ENCODE peak calls at places on chromosomes 16 and 17, in ten cellular contexts. V is stomach, O is esophagus muscularis mucosa, Z is body of pancreas, S is sigmoid colon, Q is esophagus squamous epithelium, U is uterus, K is breast epithelium, I is A549, G is suprapubic skin. D is an unnamed sample. For H3K4me1, the result is how much of the 10 kb centered on the place peaks cover.

GRCh38 chr16:48053346-48053745 is 102.4 kb downstream of the ABCC12 start:
- DNase-seq in O (no peak), V (no peak), G (no peak), S (no peak), Q (no peak), I (no peak), K (no peak), U (no peak), Z (no peak), D (no peak)

GRCh38 chr17:27898096-27898495 is 4.9 kb upstream of the LYRM9 start:
- DNase-seq in G (no peak), I (no peak), O (no peak), K (no peak), S (no peak), Z (no peak), V (no peak), U (no peak), Q (no peak), D (no peak)

GRCh38 chr16:3957344-3957980 is 76.9 kb upstream of the CREBBP start:
- DNase-seq in S (no peak), Z (no peak), G (no peak), K (no peak), O (no peak), Q (no peak), I (no peak), V (no peak), U (no peak), D (no peak)

GRCh38 chr16:54282202-54282922 is 4.2 kb downstream of the IRX3 start:
- DNase-seq in Q (no peak), Z (peak), K (peak), O (no peak), I (peak), S (no peak), V (peak), G (peak), U (no peak), D (no peak)

GRCh38 chr16:966505-966904 is 4.3 kb downstream of the LMF1 start:
- DNase-seq in G (no peak), O (no peak), Q (no peak), Z (no peak), V (no peak), S (no peak), K (no peak), I (no peak), U (no peak), D (no peak)

GRCh38 chr17:32445976-32446375 is 1.7 kb downstream of the PSMD11 start:
- DNase-seq in Z (no peak), U (no peak), O (no peak), Q (no peak), I (peak), S (no peak), K (no peak), G (no peak), V (no peak), D (no peak)

GRCh38 chr17:76408037-76408849 is 23.8 kb downstream of the SPHK1 start:
- DNase-seq in S (no peak), Q (no peak), I (peak), K (peak), O (no peak), G (no peak), Z (peak), U (no peak), V (peak), D (no peak)

GRCh38 chr17:2709173-2709661 is 2.3 kb downstream of the CLUH start:
- DNase-seq in K (peak), V (peak), G (peak), U (no peak), I (no peak), O (no peak), S (peak), Z (peak), Q (no peak), D (no peak)

GRCh38 chr16:57265850-57266530 is 18.5 kb downstream of the PLLP start:
- DNase-seq in Z (peak), K (peak), G (no peak), Q (no peak), U (peak), I (no peak), V (peak), O (no peak), S (no peak), D (no peak)

GRCh38 chr17:67863624-67864247 is 38.4 kb downstream of the BPTF start:
- DNase-seq in S (no peak), O (no peak), V (no peak), I (no peak), U (no peak), Z (no peak), K (no peak), G (no peak), Q (no peak), D (no peak)

GRCh38 chr16:20784204-20784603 is 20.4 kb downstream of the ACSM3 start:
- DNase-seq in I (no peak), Z (no peak), Q (no peak), G (no peak), U (no peak), O (no peak), V (no peak), S (no peak), K (no peak), D (no peak)

GRCh38 chr17:64171041-64171440 is 41.1 kb upstream of the ERN1 start:
- DNase-seq in Q (no peak), K (no peak), V (no peak), S (no peak), O (no peak), Z (no peak), G (no peak), I (no peak), U (no peak), D (no peak)

GRCh38 chr16:4081035-4081434 is 35.2 kb downstream of the ADCY9 start:
- DNase-seq in U (no peak), G (no peak), Q (no peak), Z (no peak), I (no peak), O (no peak), V (no peak), S (no peak), K (no peak), D (no peak)

GRCh38 chr16:4692460-4693295 is 684 bp upstream of the NUDT16L1 start:
- DNase-seq in S (peak), G (peak), I (peak), Q (no peak), U (no peak), Z (no peak), O (no peak), V (no peak), K (no peak), D (no peak)

GRCh38 chr17:45070809-45071208 is 9.7 kb downstream of the NMT1 start:
- DNase-seq in V (no peak), S (no peak), I (no peak), Z (no peak), U (no peak), K (no peak), G (no peak), Q (no peak), O (no peak), D (no peak)
- H3K4me1 ChIP-seq in V (half or more), S (under half), I (under half), Z (under half), U (under half), K (under half), G (under half), Q (under half), O (under half), D (half or more)

DNA sequence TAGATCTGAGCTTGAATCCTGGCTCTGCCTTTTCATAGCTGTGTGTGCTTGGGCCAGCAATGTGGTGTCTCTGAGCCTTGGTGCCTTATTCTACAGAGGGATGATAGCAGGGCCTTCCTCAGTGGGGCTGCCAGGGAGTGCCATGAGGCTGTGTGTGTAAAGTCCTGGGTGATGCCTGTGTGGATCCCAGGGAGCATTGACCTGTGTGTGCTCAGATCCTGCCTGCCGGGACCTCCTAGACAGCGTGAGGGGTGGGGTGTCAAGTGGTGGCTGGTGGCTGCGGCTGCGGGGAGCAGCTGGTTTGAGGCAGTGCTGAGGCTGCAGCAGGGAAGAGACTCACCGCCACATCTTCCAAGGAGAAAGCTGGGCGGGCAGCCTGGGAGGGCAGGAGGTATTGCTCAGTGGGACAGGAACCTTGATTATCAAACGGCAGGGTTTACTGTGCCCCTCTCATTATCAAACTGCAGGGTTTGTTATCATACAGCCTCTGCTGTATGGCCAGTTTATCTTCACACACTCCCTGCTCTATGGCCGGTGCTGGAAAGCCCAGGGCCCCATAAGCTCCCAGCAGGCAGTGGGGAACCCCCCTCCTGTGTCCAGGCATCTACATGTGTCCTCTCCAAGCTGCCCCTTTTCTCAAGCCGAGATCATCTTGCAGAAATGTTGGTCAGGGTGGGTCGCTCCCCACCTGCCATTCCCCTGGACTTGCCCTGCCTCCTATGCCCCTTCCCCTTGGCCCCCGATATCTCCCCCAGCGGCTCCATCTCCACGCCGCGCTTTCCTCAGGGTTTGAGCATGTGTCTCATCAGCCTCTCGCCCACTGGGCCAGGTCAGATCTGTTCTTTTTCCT is 3.1 kb upstream of the ADCY7 start:
- DNase-seq in Q (no peak), G (no peak), Z (no peak), K (no peak), V (no peak), S (no peak), I (no peak), U (no peak), O (no peak), D (no peak)
- TF ChIP-seq POLR2A in Q (no peak), G (no peak), Z (no peak), K (no peak), V (no peak), S (no peak), I (no peak), U (no peak), O (no peak), D (no peak)

GRCh38 chr16:15993128-15993527 is 43.7 kb downstream of the ABCC1 start:
- DNase-seq in Q (no peak), S (no peak), V (no peak), Z (no peak), O (no peak), I (no peak), G (no peak), U (no peak), K (no peak), D (no peak)
- H3K4me1 ChIP-seq in Q (half or more), S (half or more), V (half or more), Z (under half), O (half or more), I (half or more), G (under half), U (under half), K (under half), D (half or more)

DNA sequence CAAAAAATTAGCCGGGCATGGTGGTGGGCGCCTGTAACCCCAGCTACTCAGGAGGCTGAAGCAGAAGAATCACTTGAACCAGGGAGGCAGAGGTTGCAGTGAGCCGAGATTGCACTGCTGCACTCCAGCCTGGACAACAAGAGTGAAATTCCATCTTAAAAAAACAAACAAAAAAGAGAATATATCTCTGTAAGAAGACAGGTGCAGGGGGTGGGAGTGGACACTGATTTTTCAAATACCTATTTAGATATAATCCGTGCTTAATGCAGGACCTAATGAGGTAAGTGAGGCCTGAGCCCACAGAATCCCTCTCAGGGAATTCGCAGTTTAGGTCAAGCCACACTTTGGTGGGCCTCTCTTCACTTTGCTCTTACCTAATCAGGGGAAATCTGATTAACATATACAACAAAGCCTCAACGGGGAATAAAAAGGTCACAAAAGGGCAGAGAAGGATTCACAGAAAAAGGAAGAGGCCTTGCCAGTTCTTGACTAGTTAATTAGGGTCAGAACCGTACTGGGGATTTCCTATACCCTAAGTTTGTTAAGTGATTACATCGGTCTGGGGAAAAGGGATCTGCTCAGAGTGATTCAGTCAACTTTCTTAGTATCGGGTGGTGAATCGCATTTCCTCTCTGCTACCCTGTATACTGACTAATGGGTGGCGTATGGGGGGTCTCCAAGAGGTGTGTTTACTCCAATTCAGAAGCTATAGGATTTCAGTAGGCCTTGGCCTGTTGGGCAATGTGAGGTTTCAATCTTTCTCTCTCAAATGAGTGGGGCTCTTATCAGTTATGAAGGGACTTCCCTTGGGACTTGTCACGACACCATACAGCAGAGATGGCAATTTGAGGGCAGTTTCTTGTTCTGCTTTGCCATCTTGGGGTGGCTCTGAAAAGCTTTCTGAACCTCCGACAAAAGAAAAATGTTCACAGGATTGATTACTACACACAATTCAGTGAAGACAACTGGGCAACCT is 1.9 kb upstream of the NFAT5 start:
- DNase-seq in V (no peak), Z (no peak), K (no peak), S (no peak), I (no peak), Q (no peak), O (no peak), G (no peak), U (no peak), D (no peak)
- TF ChIP-seq POLR2A in V (no peak), Z (no peak), K (no peak), S (no peak), I (no peak), Q (no peak), O (no peak), G (no peak), U (no peak), D (no peak)

GRCh38 chr17:50014471-50015088 is 19.6 kb upstream of the DLX3 start:
- DNase-seq in G (no peak), O (no peak), Z (no peak), I (no peak), K (no peak), S (no peak), V (peak), U (no peak), Q (no peak), D (no peak)
- H3K4me1 ChIP-seq in G (under half), O (under half), Z (under half), I (under half), K (under half), S (under half), V (under half), U (under half), Q (under half), D (under half)

GRCh38 chr17:7570351-7570750 is 8.6 kb downstream of the SENP3 start:
- DNase-seq in Q (no peak), U (no peak), K (no peak), G (no peak), I (no peak), S (no peak), Z (no peak), V (no peak), O (no peak), D (no peak)

GRCh38 chr17:7573324-7574080 is 5.9 kb upstream of the CD68 start:
- DNase-seq in G (peak), V (peak), K (peak), U (peak), Z (peak), Q (peak), S (peak), I (peak), O (peak), D (peak)

GRCh38 chr17:7574176-7574953 is 5.1 kb upstream of the CD68 start:
- DNase-seq in O (no peak), Z (no peak), S (no peak), G (no peak), I (no peak), K (no peak), Q (no peak), U (no peak), V (no peak), D (peak)

GRCh38 chr17:7572588-7573323 is 6.7 kb upstream of the CD68 start:
- DNase-seq in I (peak), G (peak), Q (peak), O (peak), V (peak), U (peak), K (peak), Z (peak), S (peak), D (peak)

DNA sequence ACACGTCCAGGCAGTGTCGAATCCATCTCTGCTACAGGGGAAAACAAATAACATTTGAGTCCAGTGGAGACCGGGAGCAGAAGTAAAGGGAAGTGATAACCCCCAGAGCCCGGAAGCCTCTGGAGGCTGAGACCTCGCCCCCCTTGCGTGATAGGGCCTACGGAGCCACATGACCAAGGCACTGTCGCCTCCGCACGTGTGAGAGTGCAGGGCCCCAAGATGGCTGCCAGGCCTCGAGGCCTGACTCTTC is 7.2 kb upstream of the CD68 start:
- DNase-seq in V (no peak), U (no peak), G (no peak), K (no peak), Z (no peak), S (no peak), O (no peak), I (no peak), Q (no peak), D (no peak)
- TF ChIP-seq POLR2A in V (no peak), U (no peak), G (no peak), K (no peak), Z (no peak), S (no peak), O (peak), I (no peak), Q (no peak), D (no peak)

GRCh38 chr17:39626171-39626670 is 531 bp upstream of the PPP1R1B start:
- DNase-seq in Z (no peak), G (no peak), I (no peak), O (no peak), V (no peak), K (no peak), Q (no peak), U (no peak), S (no peak), D (no peak)
- H3K4me1 ChIP-seq in Z (half or more), G (half or more), I (under half), O (under half), V (under half), K (under half), Q (under half), U (under half), S (under half), D (under half)

GRCh38 chr16:67885545-67885944 is 860 bp downstream of the NRN1L start:
- DNase-seq in I (no peak), K (no peak), U (no peak), Z (no peak), S (no peak), V (no peak), Q (no peak), G (no peak), O (no peak), D (no peak)

GRCh38 chr16:67883146-67883871 is 1.4 kb upstream of the NRN1L start:
- DNase-seq in Z (no peak), U (no peak), S (no peak), K (no peak), I (no peak), V (no peak), G (no peak), O (no peak), Q (no peak), D (peak)

GRCh38 chr16:67885976-67886375 is 1.3 kb downstream of the NRN1L start:
- DNase-seq in Q (no peak), S (no peak), Z (no peak), K (no peak), I (no peak), V (no peak), G (no peak), O (no peak), U (no peak), D (no peak)

GRCh38 chr16:67883872-67884261 is 818 bp upstream of the NRN1L start:
- DNase-seq in I (peak), U (peak), O (no peak), G (peak), V (peak), Q (no peak), S (peak), K (no peak), Z (peak), D (peak)

GRCh38 chr16:67884684-67885083 is at the start of gene NRN1L:
- DNase-seq in K (peak), Z (peak), Q (no peak), S (peak), U (peak), I (no peak), V (peak), G (peak), O (peak), D (no peak)
- TF ChIP-seq POLR2A in K (no peak), Z (no peak), Q (no peak), S (no peak), U (no peak), I (no peak), V (no peak), G (no peak), O (no peak), D (no peak)

GRCh38 chr16:68384293-68385255 is 63.7 kb downstream of the SMPD3 start:
- DNase-seq in I (no peak), S (no peak), Z (no peak), V (no peak), U (no peak), O (no peak), K (no peak), G (no peak), Q (no peak), D (no peak)
- H3K4me1 ChIP-seq in I (under half), S (under half), Z (under half), V (under half), U (under half), O (under half), K (under half), G (under half), Q (under half), D (under half)

GRCh38 chr16:30535106-30535776 is 583 bp upstream of the ZNF747 start:
- DNase-seq in V (no peak), U (no peak), O (no peak), G (no peak), I (no peak), Q (no peak), S (no peak), Z (no peak), K (no peak), D (no peak)

GRCh38 chr16:30534368-30535105 is at the start of gene ZNF747:
- DNase-seq in S (peak), V (peak), G (peak), I (peak), O (peak), Z (peak), Q (peak), U (peak), K (peak), D (peak)

GRCh38 chr16:30533146-30533522 is 1.5 kb downstream of the ZNF747 start:
- DNase-seq in Q (no peak), O (no peak), V (peak), I (no peak), Z (peak), K (no peak), U (no peak), G (no peak), S (no peak), D (no peak)

GRCh38 chr16:30533748-30534367 is 800 bp downstream of the ZNF747 start:
- DNase-seq in K (no peak), U (no peak), S (no peak), I (no peak), G (no peak), V (no peak), Q (no peak), O (no peak), Z (no peak), D (no peak)

DNA sequence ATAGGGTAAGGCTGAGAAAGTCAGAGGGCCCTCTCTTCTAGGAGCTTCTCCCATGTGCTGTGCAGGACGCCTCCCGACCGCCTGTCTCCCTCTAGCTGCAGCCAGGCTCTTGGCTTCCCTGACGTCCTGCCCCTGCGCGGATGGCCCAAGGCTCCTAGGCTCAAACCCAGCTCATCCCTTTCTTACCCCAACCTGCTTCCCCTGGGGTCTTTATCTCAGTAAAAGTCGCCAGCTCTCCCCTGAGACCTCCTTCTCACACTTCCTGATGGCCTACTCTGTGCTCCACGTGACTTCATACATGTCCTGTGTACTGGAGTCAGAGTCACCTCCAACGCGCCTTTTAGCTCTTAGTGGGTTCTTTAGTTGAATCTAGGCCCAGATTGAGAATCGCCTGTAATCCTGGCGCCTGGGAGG is 1.1 kb upstream of the ZNF747 start:
- DNase-seq in S (peak), K (peak), G (peak), Q (no peak), V (peak), U (peak), I (no peak), Z (peak), O (no peak), D (no peak)
- TF ChIP-seq POLR2A in S (no peak), K (no peak), G (no peak), Q (no peak), V (no peak), U (no peak), I (no peak), Z (no peak), O (no peak), D (no peak)